ENCODE peak calls at places on chromosomes 5 and 9, in six cellular contexts. C is left lung, F is right atrium auricular region, B is AG10803, E is OCI-LY7, Y is heart right ventricle. N is an unnamed sample.

GRCh38 chr5:16385516-16386090 is 80.0 kb downstream of the ZNF622 start:
- DNase-seq in C (no peak), B (no peak), E (no peak), F (no peak), Y (no peak), N (no peak)

GRCh38 chr9:137436761-137437600 is 4.2 kb downstream of the ENTPD8 start:
- DNase-seq in C (peak), B (no peak), E (no peak), Y (no peak), F (no peak), N (peak)

GRCh38 chr5:150513375-150514309 is 5.7 kb downstream of the NDST1 start:
- DNase-seq in Y (no peak), B (no peak), C (no peak), F (no peak), E (no peak), N (no peak)

GRCh38 chr5:73118331-73119011 is 1.9 kb upstream of the TMEM171 start:
- DNase-seq in Y (no peak), C (no peak), F (no peak), E (no peak), B (no peak), N (no peak)

GRCh38 chr5:158514961-158515359 is 584.8 kb downstream of the EBF1 start:
- DNase-seq in Y (no peak), B (no peak), C (no peak), E (no peak), F (no peak), N (no peak)

GRCh38 chr9:109017493-109017892 is 4.2 kb upstream of the CTNNAL1 start:
- DNase-seq in Y (no peak), C (no peak), E (no peak), B (no peak), F (no peak), N (no peak)

GRCh38 chr5:60207031-60207430 is 313.5 kb upstream of the PDE4D start:
- DNase-seq in E (peak), C (no peak), B (no peak), Y (no peak), F (no peak), N (no peak)

GRCh38 chr5:80960531-80961375 is 590 bp downstream of the RASGRF2 start:
- DNase-seq in E (no peak), Y (peak), C (peak), B (no peak), F (no peak), N (no peak)

GRCh38 chr9:37471942-37472679 is 6.9 kb upstream of the ZBTB5 start:
- DNase-seq in B (peak), Y (no peak), C (no peak), E (no peak), F (no peak), N (no peak)

GRCh38 chr9:76020654-76021053 is 130.2 kb downstream of the PCSK5 start:
- DNase-seq in Y (no peak), C (no peak), E (no peak), F (no peak), B (no peak), N (no peak)

GRCh38 chr9:130447193-130447816 is 2.5 kb downstream of the ASS1 start:
- DNase-seq in C (no peak), E (no peak), F (no peak), Y (no peak), B (no peak), N (no peak)

GRCh38 chr9:130445268-130445983 is 665 bp downstream of the ASS1 start:
- DNase-seq in E (no peak), F (peak), Y (peak), B (peak), C (peak), N (no peak)

GRCh38 chr9:130448035-130448624 is 3.4 kb downstream of the ASS1 start:
- DNase-seq in F (no peak), Y (no peak), B (peak), E (peak), C (no peak), N (no peak)

GRCh38 chr9:130444565-130445221 is at the start of gene ASS1:
- DNase-seq in B (peak), Y (peak), F (peak), C (peak), E (peak), N (no peak)

GRCh38 chr9:130446111-130446861 is 1.5 kb downstream of the ASS1 start:
- DNase-seq in F (peak), B (peak), Y (peak), C (no peak), E (no peak), N (no peak)
- H3K4me3 ChIP-seq in F (peak), B (peak), Y (peak), C (peak), E (no peak), N (peak)

DNA sequence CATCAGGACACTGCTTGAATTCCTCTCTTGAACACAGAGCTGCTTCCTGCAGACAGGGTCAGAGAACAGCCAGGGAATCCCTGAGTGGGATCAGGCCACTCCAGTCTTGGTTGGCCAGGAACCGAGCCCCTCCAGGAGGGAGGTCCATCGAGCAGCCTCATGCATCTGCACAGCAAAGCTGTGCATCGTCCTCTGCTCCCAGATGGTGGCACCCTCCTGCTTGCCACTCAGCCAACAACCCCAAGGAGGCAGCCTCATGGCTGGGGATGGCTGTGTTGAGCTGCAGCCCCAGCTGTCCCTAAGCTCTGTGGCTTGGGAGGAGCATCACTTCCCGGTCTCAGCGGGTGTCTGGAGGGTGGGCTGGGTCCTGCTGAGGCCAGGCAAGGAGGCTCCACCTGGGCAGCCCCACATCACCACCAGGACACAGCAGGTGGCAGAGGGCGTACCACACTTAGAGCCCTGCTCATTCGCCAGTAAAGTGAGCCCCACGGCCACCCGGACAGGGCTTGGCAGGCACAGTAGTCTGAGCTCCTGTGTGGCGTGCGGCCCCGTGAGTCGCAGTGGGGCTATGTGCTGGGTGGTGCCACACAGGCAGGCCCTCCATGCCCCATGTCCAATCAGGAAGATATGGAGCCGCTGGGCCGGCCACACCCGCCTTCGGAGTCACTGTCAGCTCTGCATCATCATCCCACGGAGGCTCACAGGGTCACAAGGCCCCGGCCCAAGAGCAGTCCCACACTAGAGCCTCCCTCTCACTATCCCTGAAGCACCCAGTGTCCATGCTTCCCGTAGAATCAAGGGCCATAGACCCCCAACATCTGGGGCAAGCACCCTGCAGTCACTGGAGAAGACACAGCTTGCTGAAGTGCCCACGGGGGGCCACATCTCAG is 11.9 kb downstream of the LPCAT1 start:
- DNase-seq in B (peak), F (peak), E (peak), Y (peak), C (peak), N (peak)
- TF ChIP-seq CTCF in B (peak), F (no peak), E (peak), Y (no peak), C (no peak), N (no peak)

GRCh38 chr9:113596616-113597320 is 133.2 kb downstream of the RGS3 start:
- DNase-seq in Y (no peak), B (no peak), E (no peak), F (no peak), C (peak), N (no peak)
- H3K4me3 ChIP-seq in Y (peak), B (peak), E (no peak), F (peak), C (peak), N (no peak)

GRCh38 chr5:7015586-7016256 is 302.5 kb downstream of the TENT4A start:
- DNase-seq in Y (no peak), E (no peak), B (no peak), F (no peak), C (no peak), N (no peak)
- TF ChIP-seq CTCF in Y (no peak), E (peak), B (no peak), F (no peak), C (no peak), N (no peak)

GRCh38 chr9:130171226-130172148 is 717 bp upstream of the NCS1 start:
- DNase-seq in B (no peak), C (no peak), F (no peak), Y (no peak), E (no peak), N (no peak)
- H3K4me3 ChIP-seq in B (peak), C (peak), F (peak), Y (peak), E (no peak), N (peak)

GRCh38 chr9:14654932-14655331 is 38.3 kb downstream of the ZDHHC21 start:
- DNase-seq in Y (no peak), E (peak), C (no peak), B (no peak), F (no peak), N (no peak)

GRCh38 chr9:14653511-14653910 is 39.7 kb downstream of the ZDHHC21 start:
- DNase-seq in E (no peak), B (no peak), C (no peak), Y (no peak), F (no peak), N (no peak)

GRCh38 chr9:14652729-14653377 is 40.4 kb downstream of the ZDHHC21 start:
- DNase-seq in Y (no peak), F (no peak), B (no peak), C (no peak), E (peak), N (no peak)
- TF ChIP-seq CTCF in Y (peak), F (peak), B (peak), C (peak), E (peak), N (no peak)

GRCh38 chr9:70042461-70043215 is 1.0 kb upstream of the MAMDC2 start:
- DNase-seq in Y (no peak), B (no peak), E (no peak), F (no peak), C (no peak), N (no peak)
- H3K4me3 ChIP-seq in Y (peak), B (no peak), E (no peak), F (peak), C (no peak), N (no peak)

GRCh38 chr5:65101706-65102105 is 333.0 kb downstream of the CWC27 start:
- DNase-seq in E (no peak), F (no peak), C (no peak), Y (no peak), B (no peak), N (no peak)

GRCh38 chr5:65104831-65105230 is 336.1 kb downstream of the CWC27 start:
- DNase-seq in E (no peak), F (no peak), Y (no peak), C (no peak), B (no peak), N (no peak)

GRCh38 chr5:65103674-65104035 is 334.9 kb downstream of the CWC27 start:
- DNase-seq in C (no peak), B (peak), E (no peak), Y (no peak), F (no peak), N (no peak)

GRCh38 chr5:65102501-65102825 is 333.7 kb downstream of the CWC27 start:
- DNase-seq in C (no peak), F (no peak), Y (no peak), B (no peak), E (no peak), N (no peak)

DNA sequence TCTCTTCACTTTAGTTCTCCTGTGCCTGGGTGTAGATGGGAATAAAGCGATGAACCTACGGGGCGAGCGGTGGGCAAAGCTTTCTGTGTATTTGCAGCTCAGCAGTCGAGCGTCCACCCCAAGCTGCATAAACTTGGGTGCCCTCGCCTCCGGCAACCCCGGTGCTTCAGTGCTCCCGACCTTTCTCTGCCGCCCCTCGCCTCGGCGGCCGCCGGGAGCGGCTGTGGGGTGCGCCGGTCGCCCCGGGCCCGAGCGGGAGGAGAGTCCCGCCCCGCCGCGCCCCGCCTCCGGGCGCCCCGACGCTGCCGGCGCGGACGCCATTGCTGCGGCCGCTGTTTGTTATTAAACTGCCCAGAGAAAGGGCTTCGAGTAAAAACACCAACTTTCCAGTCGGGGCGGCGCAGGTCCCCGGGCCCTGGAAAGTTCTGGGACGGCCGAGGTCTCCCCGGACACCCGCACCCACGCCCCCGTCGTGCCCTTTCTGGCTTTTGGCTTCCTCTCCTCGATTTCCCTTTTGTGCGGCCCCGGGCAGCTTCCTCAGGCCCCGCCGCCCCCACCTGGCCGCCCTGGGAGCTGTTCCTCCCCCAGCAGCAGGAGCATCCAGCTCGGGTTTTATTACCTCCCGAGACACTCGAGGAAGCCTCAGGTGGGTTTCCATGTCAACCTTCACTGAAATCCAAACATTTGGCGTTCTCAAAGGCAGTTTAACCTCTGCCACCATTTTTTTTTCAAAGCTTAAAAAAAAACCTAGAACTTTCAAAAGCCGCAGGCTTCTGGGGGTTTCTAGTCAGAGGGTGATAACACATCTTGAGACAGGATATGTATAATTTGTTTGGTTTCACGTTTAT is 334.3 kb downstream of the CWC27 start:
- DNase-seq in E (peak), C (peak), Y (peak), F (no peak), B (peak), N (no peak)
- TF ChIP-seq CTCF in E (peak), C (peak), Y (peak), F (peak), B (peak), N (no peak)

GRCh38 chr5:997001-997474 is 11.6 kb upstream of the NKD2 start:
- DNase-seq in C (peak), F (no peak), Y (peak), B (no peak), E (no peak), N (no peak)
- H3K4me3 ChIP-seq in C (no peak), F (peak), Y (peak), B (no peak), E (no peak), N (no peak)